ENCODE peak calls at places on chromosomes 16 and 17, in ten cellular contexts. K is esophagus squamous epithelium, I is breast epithelium, C is BJ, Z is Peyer's patch, Q is fibroblast of the aortic adventitia, R is A673, T is suprapubic skin, W is WTC11, P is endothelial cell. B is an unnamed sample.

GRCh38 chr17:38584350-38584925 is 21.3 kb downstream of the SRCIN1 start:
- DNase-seq in I (peak), C (no peak), K (no peak), W (peak), P (peak), T (no peak), Z (peak), Q (peak), R (peak), B (peak)

GRCh38 chr17:2712300-2713043 is 908 bp upstream of the CLUH start:
- DNase-seq in I (no peak), Z (no peak), Q (no peak), T (peak), W (no peak), K (no peak), P (no peak), R (no peak), C (no peak), B (no peak)

GRCh38 chr17:55769625-55770000 is 18.8 kb downstream of the PCTP start:
- DNase-seq in C (peak), W (no peak), Z (no peak), T (no peak), R (peak), K (no peak), I (no peak), P (no peak), Q (peak), B (peak)

GRCh38 chr17:29549169-29549935 is 17.5 kb downstream of the ABHD15 start:
- DNase-seq in R (peak), Z (no peak), C (no peak), W (no peak), P (no peak), K (no peak), I (no peak), T (no peak), Q (peak), B (no peak)

GRCh38 chr16:14014284-14014625 is 56.9 kb upstream of the MRTFB start:
- DNase-seq in I (no peak), C (no peak), Z (no peak), W (no peak), P (no peak), K (no peak), Q (no peak), R (no peak), T (no peak), B (no peak)

GRCh38 chr17:28613916-28614315 is at the start of gene RSKR:
- DNase-seq in W (no peak), K (no peak), T (no peak), I (no peak), Z (no peak), P (no peak), Q (no peak), R (no peak), C (no peak), B (no peak)

GRCh38 chr17:34235389-34236028 is 19.6 kb upstream of the CCL2 start:
- DNase-seq in I (no peak), P (peak), R (no peak), W (no peak), Q (peak), Z (no peak), C (no peak), T (no peak), K (no peak), B (no peak)

GRCh38 chr16:88566158-88566557 is 4.0 kb upstream of the ZC3H18 start:
- DNase-seq in T (no peak), R (peak), Z (no peak), Q (peak), C (peak), P (no peak), K (no peak), I (no peak), W (no peak), B (peak)

GRCh38 chr16:4105848-4106247 is 10.4 kb downstream of the ADCY9 start:
- DNase-seq in T (no peak), I (no peak), R (no peak), P (no peak), Z (no peak), Q (no peak), C (no peak), W (no peak), K (no peak), B (no peak)

GRCh38 chr17:54172654-54173316 is 350.1 kb downstream of the KIF2B start:
- DNase-seq in K (no peak), R (peak), C (no peak), P (peak), Z (no peak), I (no peak), W (peak), Q (peak), T (no peak), B (no peak)

GRCh38 chr16:85971877-85972638 is 73.1 kb downstream of the IRF8 start:
- DNase-seq in I (no peak), Q (no peak), C (no peak), T (no peak), P (no peak), W (no peak), Z (no peak), R (no peak), K (no peak), B (no peak)

GRCh38 chr16:31055613-31056012 is 18.4 kb downstream of the ZNF668 start:
- DNase-seq in I (no peak), Q (no peak), W (no peak), T (no peak), K (no peak), Z (no peak), R (no peak), C (no peak), P (no peak), B (no peak)

GRCh38 chr16:58197314-58198012 is 443 bp downstream of the CSNK2A2 start:
- DNase-seq in W (peak), Q (no peak), Z (no peak), P (peak), R (no peak), K (no peak), T (no peak), I (no peak), C (no peak), B (no peak)

GRCh38 chr17:78406396-78406795 is 27.9 kb downstream of the PGS1 start:
- DNase-seq in I (no peak), Q (no peak), P (no peak), T (no peak), K (no peak), Z (no peak), C (no peak), W (no peak), R (no peak), B (no peak)

GRCh38 chr17:80413771-80414507 is 1.0 kb upstream of the ENDOV start:
- DNase-seq in Z (no peak), K (no peak), R (no peak), T (no peak), P (no peak), I (no peak), W (no peak), Q (no peak), C (no peak), B (no peak)

GRCh38 chr16:15055141-15056053 is 477 bp downstream of the NTAN1 start:
- DNase-seq in C (no peak), K (no peak), R (no peak), Z (peak), P (no peak), T (peak), W (peak), I (no peak), Q (peak), B (no peak)

GRCh38 chr16:4674926-4675530 is 18.3 kb upstream of the NUDT16L1 start:
- DNase-seq in T (no peak), Z (no peak), Q (no peak), W (no peak), P (no peak), K (no peak), R (no peak), C (no peak), I (no peak), B (no peak)

GRCh38 chr17:40301315-40301714 is 7.7 kb upstream of the RARA start:
- DNase-seq in I (no peak), P (no peak), R (no peak), K (no peak), Z (no peak), Q (no peak), W (no peak), C (no peak), T (peak), B (no peak)

GRCh38 chr17:29177871-29178749 is 2.1 kb downstream of the MYO18A start:
- DNase-seq in I (no peak), T (no peak), K (no peak), C (no peak), Z (peak), P (no peak), W (no peak), R (no peak), Q (no peak), B (no peak)

GRCh38 chr16:54346046-54346445 is 59.5 kb upstream of the IRX3 start:
- DNase-seq in I (no peak), C (no peak), Q (peak), R (no peak), W (no peak), P (no peak), K (no peak), Z (no peak), T (no peak), B (no peak)

GRCh38 chr17:80929449-80929848 is 62.2 kb upstream of the CHMP6 start:
- DNase-seq in Z (no peak), Q (no peak), T (no peak), W (no peak), R (no peak), I (no peak), C (no peak), P (no peak), K (no peak), B (no peak)

GRCh38 chr17:66353937-66354401 is 51.6 kb downstream of the PRKCA start:
- DNase-seq in P (no peak), I (no peak), R (no peak), W (no peak), Q (peak), C (peak), T (no peak), Z (no peak), K (no peak), B (peak)

GRCh38 chr17:55661963-55662834 is 60.5 kb downstream of the TMEM100 start:
- DNase-seq in W (no peak), Z (no peak), R (peak), C (no peak), Q (no peak), P (no peak), I (no peak), T (no peak), K (no peak), B (no peak)

GRCh38 chr17:63568563-63568962 is 18.3 kb downstream of the DCAF7 start:
- DNase-seq in T (no peak), P (no peak), R (no peak), I (no peak), Z (no peak), W (no peak), K (no peak), Q (no peak), C (no peak), B (no peak)

GRCh38 chr16:8937803-8938202 is 25.9 kb downstream of the USP7 start:
- DNase-seq in T (no peak), K (no peak), W (no peak), I (no peak), R (no peak), P (no peak), Q (no peak), Z (no peak), C (no peak), B (no peak)

GRCh38 chr16:17277981-17278381 is 192.8 kb downstream of the XYLT1 start:
- DNase-seq in W (peak), Q (peak), Z (peak), I (peak), C (no peak), P (peak), T (no peak), K (no peak), R (no peak), B (peak)

GRCh38 chr16:53537591-53537990 is 34.6 kb upstream of the AKTIP start:
- DNase-seq in T (no peak), I (no peak), W (no peak), Q (no peak), Z (no peak), C (no peak), P (no peak), K (no peak), R (no peak), B (no peak)

GRCh38 chr17:7219812-7220592 is at the start of the genes ACADVL and DLG4:
- DNase-seq in R (peak), Q (peak), I (peak), C (peak), K (no peak), P (peak), T (peak), W (peak), Z (peak), B (peak)

GRCh38 chr16:49120631-49121030 is 161.0 kb downstream of the CBLN1 start:
- DNase-seq in T (no peak), Z (no peak), W (no peak), P (no peak), R (no peak), I (no peak), K (no peak), C (no peak), Q (no peak), B (no peak)

GRCh38 chr17:58331815-58332719 is 3.5 kb upstream of the TSPOAP1 start:
- DNase-seq in K (peak), R (no peak), Z (peak), C (no peak), T (no peak), W (peak), P (no peak), I (no peak), Q (no peak), B (no peak)

GRCh38 chr17:42288985-42289862 is 926 bp downstream of the STAT5A start:
- DNase-seq in K (no peak), R (no peak), C (no peak), Q (no peak), T (peak), I (no peak), W (peak), P (no peak), Z (peak), B (no peak)

GRCh38 chr16:88352261-88353200 is 30.2 kb upstream of the ZNF469 start:
- DNase-seq in Q (no peak), P (no peak), C (no peak), Z (no peak), W (no peak), I (peak), K (no peak), R (no peak), T (no peak), B (no peak)

GRCh38 chr16:85369741-85370528 is 243.2 kb upstream of the GSE1 start:
- DNase-seq in R (peak), K (no peak), I (no peak), T (no peak), Q (peak), W (peak), Z (peak), C (no peak), P (peak), B (peak)

GRCh38 chr17:39199673-39199985 is 454 bp upstream of the RPL19 start:
- DNase-seq in T (no peak), R (no peak), W (no peak), K (no peak), P (no peak), Q (no peak), Z (no peak), I (no peak), C (no peak), B (no peak)

GRCh38 chr17:63120406-63120805 is 154.4 kb downstream of the TANC2 start:
- DNase-seq in W (no peak), R (peak), P (no peak), K (no peak), C (no peak), I (no peak), T (no peak), Q (peak), Z (no peak), B (no peak)

GRCh38 chr17:80783461-80783860 is 208.2 kb upstream of the CHMP6 start:
- DNase-seq in R (no peak), I (peak), Z (no peak), K (no peak), T (peak), P (no peak), C (no peak), W (no peak), Q (peak), B (no peak)

GRCh38 chr17:21292867-21293845 is 8.6 kb downstream of the MAP2K3 start:
- DNase-seq in I (no peak), T (no peak), C (no peak), P (no peak), Z (no peak), W (no peak), Q (no peak), R (no peak), K (no peak), B (no peak)

GRCh38 chr16:11273721-11274324 is 394 bp upstream of the PRM3 start:
- DNase-seq in Q (no peak), Z (no peak), W (no peak), I (no peak), C (no peak), K (no peak), T (no peak), R (no peak), P (no peak), B (no peak)

GRCh38 chr16:89864421-89864820 is 9.0 kb upstream of the TCF25 start:
- DNase-seq in Z (no peak), T (no peak), I (no peak), R (no peak), C (no peak), P (no peak), K (no peak), Q (peak), W (no peak), B (no peak)

GRCh38 chr17:49557204-49558024 is 18.3 kb upstream of the NXPH3 start:
- DNase-seq in I (no peak), P (peak), K (no peak), Z (no peak), W (peak), Q (peak), R (peak), C (no peak), T (peak), B (peak)
- TF ChIP-seq CTCF in I (peak), P (peak), K (peak), Z (peak), W (peak), Q (peak), R (peak), C (peak), T (no peak), B (peak)

GRCh38 chr17:76726766-76727718 is at the start of gene METTL23:
- DNase-seq in W (peak), Q (peak), T (peak), K (no peak), C (no peak), P (peak), R (peak), I (peak), Z (peak), B (peak)
- TF ChIP-seq CTCF in W (no peak), Q (peak), T (peak), K (peak), C (peak), P (peak), R (peak), I (peak), Z (peak), B (peak)

GRCh38 chr17:51487947-51488346 is 227.6 kb downstream of the UTP18 start:
- DNase-seq in Z (no peak), R (peak), P (peak), W (peak), T (no peak), C (no peak), K (no peak), I (no peak), Q (no peak), B (no peak)
- TF ChIP-seq CTCF in Z (no peak), R (peak), P (no peak), W (no peak), T (no peak), C (no peak), K (no peak), I (no peak), Q (no peak), B (no peak)

GRCh38 chr16:83901101-83901500 is 2.2 kb downstream of the MLYCD start:
- DNase-seq in R (no peak), I (no peak), P (no peak), K (no peak), Q (no peak), C (no peak), T (no peak), Z (no peak), W (no peak), B (peak)

GRCh38 chr16:83899978-83900377 is 1.1 kb downstream of the MLYCD start:
- DNase-seq in Z (no peak), W (no peak), Q (no peak), R (no peak), K (no peak), T (no peak), I (no peak), C (no peak), P (no peak), B (no peak)

GRCh38 chr16:83898463-83899271 is at the start of gene MLYCD:
- DNase-seq in W (peak), I (peak), T (peak), R (peak), P (peak), K (no peak), Q (peak), Z (peak), C (no peak), B (peak)

GRCh38 chr16:83899272-83899897 is 470 bp downstream of the MLYCD start:
- DNase-seq in K (no peak), W (peak), Z (peak), R (peak), Q (peak), T (no peak), P (peak), C (no peak), I (no peak), B (peak)

GRCh38 chr16:83900611-83901010 is 1.7 kb downstream of the MLYCD start:
- DNase-seq in T (no peak), Z (no peak), K (no peak), P (no peak), I (no peak), Q (no peak), C (no peak), R (no peak), W (no peak), B (no peak)
- TF ChIP-seq CTCF in T (no peak), Z (no peak), K (no peak), P (no peak), I (no peak), Q (no peak), C (no peak), R (no peak), W (no peak), B (no peak)

GRCh38 chr17:19787733-19788357 is 39.7 kb upstream of the ALDH3A1 start:
- DNase-seq in C (no peak), T (no peak), R (peak), K (no peak), Q (no peak), P (no peak), W (no peak), Z (no peak), I (no peak), B (no peak)
- TF ChIP-seq CTCF in C (no peak), T (no peak), R (no peak), K (no peak), Q (no peak), P (no peak), W (no peak), Z (no peak), I (no peak), B (no peak)

B was measured in HFFc6.